ENCODE peak calls at places on chromosomes 13 and 19, in eight cellular contexts. C, W, E, A, X, Q, J and H are unnamed samples.

GRCh38 chr19:58227964-58228583 is 640 bp upstream of the ZNF544 start:
- DNase-seq in A (no peak), Q (no peak), X (no peak), J (no peak), W (no peak), E (peak), C (no peak), H (no peak)

GRCh38 chr19:56707821-56708220 is 36.3 kb upstream of the ZNF835 start:
- DNase-seq in A (no peak), C (no peak), W (no peak), Q (no peak), X (no peak), J (no peak), E (no peak), H (no peak)

GRCh38 chr13:25463496-25463895 is 91.7 kb downstream of the ATP8A2 start:
- DNase-seq in X (no peak), E (no peak), W (no peak), A (no peak), C (no peak), J (no peak), Q (no peak), H (no peak)

GRCh38 chr13:28531195-28531955 is 36.4 kb upstream of the FLT1 start:
- DNase-seq in W (peak), A (no peak), E (peak), Q (no peak), C (no peak), J (no peak), X (peak), H (no peak)

GRCh38 chr13:111462221-111462764 is 141.9 kb downstream of the TEX29 start:
- DNase-seq in Q (no peak), A (peak), X (no peak), E (no peak), C (no peak), J (no peak), W (no peak), H (no peak)

GRCh38 chr13:99528547-99528946 is 27.3 kb downstream of the TM9SF2 start:
- DNase-seq in J (no peak), C (no peak), Q (peak), A (no peak), W (no peak), E (no peak), X (no peak), H (no peak)

GRCh38 chr13:51714663-51715168 is 89.2 kb downstream of the DHRS12 start:
- DNase-seq in C (no peak), X (no peak), Q (no peak), W (no peak), A (no peak), J (peak), E (no peak), H (no peak)

GRCh38 chr13:31162151-31163008 is 676 bp upstream of the HSPH1 start:
- DNase-seq in J (peak), E (peak), W (peak), A (peak), X (peak), Q (peak), C (peak), H (peak)

GRCh38 chr13:87884874-87885273 is 213.7 kb downstream of the SLITRK5 start:
- DNase-seq in C (no peak), E (peak), J (no peak), W (no peak), Q (no peak), X (peak), A (no peak), H (no peak)

GRCh38 chr19:1252221-1252817 is 3.9 kb downstream of the MIDN start:
- DNase-seq in Q (no peak), A (peak), J (no peak), X (peak), E (no peak), C (peak), W (peak), H (no peak)

GRCh38 chr19:1250374-1251232 is 2.2 kb downstream of the MIDN start:
- DNase-seq in X (peak), Q (no peak), A (no peak), W (no peak), E (peak), J (no peak), C (no peak), H (no peak)

GRCh38 chr19:1252818-1253513 is 4.6 kb downstream of the MIDN start:
- DNase-seq in J (no peak), C (peak), A (peak), E (no peak), X (peak), Q (no peak), W (peak), H (no peak)

GRCh38 chr19:1251233-1251502 is 2.8 kb downstream of the MIDN start:
- DNase-seq in E (no peak), C (no peak), W (peak), Q (no peak), X (peak), J (no peak), A (peak), H (no peak)

GRCh38 chr19:1251503-1252220 is 3.3 kb downstream of the MIDN start:
- DNase-seq in C (no peak), A (no peak), J (no peak), E (no peak), W (no peak), Q (no peak), X (peak), H (no peak)
- TF ChIP-seq POLR2AphosphoS5 in C (peak), A (peak), J (no peak), E (no peak), W (peak), Q (no peak), X (no peak), H (no peak)

DNA sequence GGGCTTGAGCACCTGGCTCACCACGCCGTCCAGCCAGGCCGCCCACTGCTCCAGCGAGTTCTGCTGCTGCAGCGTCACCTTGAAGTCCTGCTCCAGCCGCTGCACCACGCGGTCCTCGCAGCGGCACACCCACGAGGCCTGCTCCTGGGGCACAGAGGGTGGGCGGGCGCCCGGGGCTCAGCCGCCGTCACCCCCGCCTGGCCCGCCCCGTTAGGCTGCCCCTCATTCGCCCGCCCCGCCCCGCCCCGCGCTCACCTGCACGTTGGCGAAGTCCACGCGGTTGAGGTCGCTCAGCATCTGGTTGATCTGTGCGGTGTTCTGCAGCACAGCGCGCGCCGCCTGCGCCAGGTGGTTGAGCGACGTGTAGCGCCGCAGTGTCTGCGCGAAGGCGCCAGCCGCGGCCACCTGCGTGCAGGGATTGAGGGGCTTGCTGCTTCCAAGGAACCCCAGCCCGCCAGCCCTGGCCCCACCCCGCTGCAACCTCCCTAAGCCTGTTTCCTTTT is 11.3 kb downstream of the DCAF15 start:
- DNase-seq in E (peak), A (no peak), J (no peak), W (no peak), X (no peak), C (no peak), Q (no peak), H (no peak)
- TF ChIP-seq POLR2AphosphoS5 in E (peak), A (no peak), J (no peak), W (no peak), X (no peak), C (no peak), Q (no peak), H (no peak)

DNA sequence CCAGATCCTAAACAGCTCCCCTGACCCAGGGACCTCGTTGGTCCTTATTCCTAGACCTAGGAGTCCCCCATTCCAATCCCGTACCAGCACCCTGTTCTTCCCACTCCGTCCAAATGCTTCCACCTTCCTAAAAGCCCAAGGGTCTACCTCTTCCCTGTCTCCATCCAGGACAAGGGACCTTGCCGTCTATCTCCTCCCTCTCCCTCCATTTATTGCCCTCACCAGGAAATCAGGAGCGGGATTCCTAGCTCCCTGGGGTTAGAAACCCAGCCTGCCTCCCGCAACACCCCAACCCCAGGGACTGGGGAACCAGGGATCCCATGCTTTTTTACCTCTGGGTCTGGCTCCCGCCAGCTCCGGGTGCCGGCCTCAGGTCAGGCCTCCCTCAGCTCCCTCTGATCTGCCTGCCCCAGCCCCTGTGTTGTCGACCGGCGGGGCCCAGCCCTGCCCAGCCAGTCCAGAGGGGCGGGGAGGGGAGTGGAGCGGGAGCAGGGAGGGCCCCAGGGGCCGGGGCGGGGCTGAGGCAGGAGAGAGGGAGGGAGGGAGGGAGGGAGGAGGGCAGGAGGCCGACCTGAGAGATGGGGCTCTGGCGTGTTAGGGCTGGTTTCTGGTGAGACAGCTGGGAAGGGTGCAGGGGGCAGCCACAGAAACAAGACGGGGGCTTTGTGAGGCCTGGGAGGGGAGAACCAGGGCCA is at the start of gene B3GNT8:
- DNase-seq in E (peak), J (no peak), Q (peak), X (peak), W (peak), A (peak), C (peak), H (peak)
- TF ChIP-seq POLR2AphosphoS5 in E (peak), J (no peak), Q (no peak), X (no peak), W (peak), A (peak), C (peak), H (no peak)

GRCh38 chr19:50371914-50372475 is 4.3 kb upstream of the NR1H2 start:
- DNase-seq in J (no peak), X (no peak), Q (no peak), W (no peak), A (no peak), E (no peak), C (no peak), H (no peak)

GRCh38 chr19:50365434-50366306 is at the start of gene NAPSA:
- DNase-seq in C (no peak), W (no peak), J (no peak), X (no peak), E (no peak), A (no peak), Q (no peak), H (no peak)

DNA sequence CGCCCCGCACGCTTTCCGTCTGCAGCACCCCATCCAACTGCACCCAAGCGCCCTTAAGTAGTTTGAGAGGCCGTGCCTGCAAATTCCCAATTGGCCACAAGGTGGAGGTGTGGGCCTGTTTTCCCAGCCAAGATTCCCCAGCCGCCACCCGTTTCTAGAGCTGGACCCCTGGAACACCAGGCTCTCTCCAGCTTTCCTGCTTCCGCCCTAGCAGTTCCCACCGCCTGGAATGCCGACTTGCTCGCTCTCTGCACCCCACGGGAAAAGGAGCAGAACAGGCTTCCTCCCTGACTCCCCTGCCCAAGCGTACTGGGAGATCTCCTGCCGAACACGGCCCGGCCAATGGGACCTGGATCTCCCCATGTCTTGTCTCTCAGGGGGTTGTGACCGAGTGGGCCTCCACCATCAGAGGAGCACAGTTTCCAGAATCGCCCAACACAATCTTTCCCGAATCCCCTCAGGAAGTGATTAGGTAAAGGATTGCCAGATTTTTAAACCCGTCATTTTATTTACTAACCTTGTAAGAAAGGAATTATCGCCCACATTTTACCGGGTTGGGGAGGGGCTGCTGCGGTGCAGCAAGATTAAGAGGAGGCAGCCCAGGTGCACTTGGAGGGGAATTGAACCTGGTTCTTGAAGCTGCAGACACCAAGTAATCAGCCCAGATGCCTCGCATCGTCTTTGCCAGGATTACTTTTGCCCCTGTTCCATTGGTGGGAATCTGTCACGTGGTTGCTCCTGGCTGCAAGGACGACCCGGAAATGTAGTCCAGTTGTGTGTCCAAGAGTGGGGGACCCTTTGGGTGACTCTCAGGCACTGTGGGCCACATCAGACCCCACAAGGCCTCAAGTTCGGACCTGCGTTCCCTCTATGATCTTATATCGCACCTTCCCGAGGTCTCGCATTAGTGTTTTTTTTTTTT is 3.5 kb upstream of the NAPSA start:
- DNase-seq in C (peak), J (no peak), A (peak), E (peak), Q (peak), W (peak), X (peak), H (no peak)
- TF ChIP-seq POLR2AphosphoS5 in C (no peak), J (no peak), A (no peak), E (peak), Q (peak), W (no peak), X (no peak), H (peak)

GRCh38 chr19:49356382-49356781 is 5.8 kb downstream of the TEAD2 start:
- DNase-seq in X (no peak), C (no peak), A (no peak), W (no peak), E (no peak), Q (no peak), J (no peak), H (no peak)
- TF ChIP-seq POLR2AphosphoS5 in X (no peak), C (no peak), A (no peak), W (no peak), E (no peak), Q (no peak), J (no peak), H (no peak)

GRCh38 chr19:49987159-49987698 is 26.3 kb upstream of the SIGLEC11 start:
- DNase-seq in C (peak), E (peak), A (peak), X (no peak), J (peak), Q (peak), W (peak), H (peak)
- TF ChIP-seq POLR2AphosphoS5 in C (peak), E (peak), A (peak), X (no peak), J (no peak), Q (peak), W (no peak), H (no peak)

GRCh38 chr19:33428627-33429013 is 55.1 kb downstream of the CEBPG start:
- DNase-seq in J (no peak), W (no peak), Q (no peak), A (peak), E (no peak), C (no peak), X (no peak), H (no peak)

GRCh38 chr19:33432408-33433170 is 59.1 kb downstream of the CEBPG start:
- DNase-seq in J (no peak), C (peak), W (no peak), A (peak), E (no peak), X (no peak), Q (no peak), H (no peak)

GRCh38 chr19:33429891-33430673 is 56.6 kb downstream of the CEBPG start:
- DNase-seq in E (no peak), A (peak), W (no peak), J (no peak), C (peak), Q (no peak), X (no peak), H (no peak)

GRCh38 chr19:33431986-33432385 is 58.5 kb downstream of the CEBPG start:
- DNase-seq in W (no peak), C (peak), A (no peak), J (no peak), E (peak), X (no peak), Q (no peak), H (no peak)

DNA sequence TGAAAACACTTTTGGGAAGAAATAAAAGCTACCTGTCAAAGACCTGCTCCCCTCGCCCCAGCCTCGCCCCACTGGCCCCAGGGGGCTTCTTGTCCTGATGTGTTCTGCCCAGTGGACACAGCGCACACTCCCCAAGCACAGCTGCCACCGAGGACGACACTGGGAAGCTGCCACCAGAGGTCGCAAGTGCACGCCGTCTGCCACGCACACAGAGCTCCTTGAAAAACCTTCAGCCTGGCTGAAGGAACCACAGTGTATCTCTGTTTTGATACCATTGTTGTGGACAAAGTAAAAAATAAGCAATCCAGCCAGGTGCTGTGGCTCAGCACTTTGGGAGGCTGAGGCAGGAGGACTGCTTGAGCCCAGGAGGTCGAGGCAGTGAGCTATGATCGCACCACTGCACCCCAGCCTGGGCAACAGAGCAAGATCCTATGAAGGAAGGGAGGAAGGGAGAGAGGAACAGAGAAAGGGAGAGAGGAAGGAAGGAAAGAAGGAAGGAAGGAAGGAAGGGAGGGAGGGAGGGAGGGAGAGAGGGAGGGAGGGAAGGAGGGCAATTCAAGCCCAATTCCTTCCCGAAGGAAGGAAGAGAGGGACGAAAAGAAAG is 57.3 kb downstream of the CEBPG start:
- DNase-seq in W (peak), A (peak), Q (peak), E (peak), J (peak), C (peak), X (peak), H (peak)
- TF ChIP-seq POLR2AphosphoS5 in W (no peak), A (no peak), Q (no peak), E (no peak), J (no peak), C (no peak), X (no peak), H (no peak)

GRCh38 chr19:47241919-47242644 is 11.1 kb upstream of the BBC3 start:
- DNase-seq in A (no peak), W (no peak), X (no peak), J (no peak), E (no peak), C (no peak), Q (no peak), H (no peak)

GRCh38 chr19:47239152-47239551 is 8.2 kb upstream of the BBC3 start:
- DNase-seq in Q (no peak), J (no peak), X (no peak), A (no peak), W (no peak), C (no peak), E (peak), H (no peak)

GRCh38 chr19:47240561-47240960 is 9.6 kb upstream of the BBC3 start:
- DNase-seq in W (no peak), E (no peak), C (no peak), Q (no peak), X (no peak), A (no peak), J (no peak), H (no peak)

GRCh38 chr19:47239610-47240296 is 8.8 kb upstream of the BBC3 start:
- DNase-seq in E (peak), Q (no peak), W (peak), C (no peak), A (no peak), X (peak), J (no peak), H (no peak)

DNA sequence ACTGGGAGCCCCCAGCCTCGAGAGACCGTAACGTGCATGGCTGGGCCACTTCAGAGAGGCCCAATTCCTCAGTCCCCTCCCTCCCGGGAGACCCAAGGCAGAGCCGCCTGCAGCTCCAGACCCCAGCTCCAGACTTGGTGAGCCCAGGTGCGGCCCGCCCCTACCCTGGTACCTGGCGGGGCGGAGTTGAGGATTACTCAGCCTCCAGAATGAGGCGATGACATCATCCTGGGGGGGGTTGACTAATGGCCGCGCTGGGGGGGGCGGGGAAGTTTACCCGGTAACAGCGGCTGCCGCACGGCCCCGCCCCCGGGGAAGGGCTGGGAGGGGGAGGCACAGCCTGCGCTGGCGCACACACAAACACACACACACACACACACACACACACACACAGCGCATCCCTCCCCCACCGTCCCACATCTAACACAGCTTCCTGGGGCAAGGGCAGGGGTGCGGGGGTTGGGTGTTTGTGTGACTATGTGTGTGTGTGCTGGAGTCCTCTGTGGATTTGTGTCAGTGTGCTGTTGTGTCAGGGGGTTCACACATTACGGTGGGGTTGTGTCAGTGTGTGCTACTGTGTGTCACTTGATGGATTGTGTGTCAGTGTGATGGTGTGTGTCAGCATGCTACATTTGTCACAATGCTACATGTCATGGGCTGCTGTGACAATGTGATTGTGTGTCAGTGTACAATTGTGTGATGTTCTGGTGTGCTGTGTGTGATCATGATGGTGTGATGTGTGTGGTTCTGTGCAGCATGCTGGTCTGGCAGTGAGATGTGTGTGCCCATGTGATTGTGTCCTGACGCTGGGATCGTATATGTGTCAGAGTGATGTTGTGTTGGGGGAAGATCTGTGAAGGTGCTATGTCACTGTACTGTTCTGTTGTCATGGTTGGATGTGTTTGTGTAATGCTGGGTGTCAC is 10.3 kb upstream of the BBC3 start:
- DNase-seq in Q (peak), A (no peak), X (peak), J (no peak), E (peak), W (peak), C (peak), H (no peak)
- TF ChIP-seq POLR2AphosphoS5 in Q (no peak), A (no peak), X (no peak), J (no peak), E (peak), W (no peak), C (no peak), H (no peak)